ENCODE peak calls at places on chromosome 11, in ten cellular contexts. H, Z, T, X, D, Q, I, R, E and N are unnamed samples.
A peak's percentile ranks its signal among the peaks of the same experiment; 100 is the strongest.

GRCh38 chr11:66600219-66600923 is 7.4 kb downstream of the CCS start:
- ATAC-seq in T (no peak), E (peak; percentile 2), I (no peak), X (no peak), R (no peak), D (no peak), Q (no peak), Z (peak; percentile 71), H (no peak), N (no peak)

GRCh38 chr11:16404781-16405180 is 48.4 kb upstream of the SOX6 start:
- ATAC-seq in T (no peak), H (no peak), Q (no peak), X (no peak), D (no peak), E (no peak), I (no peak), Z (no peak), R (no peak), N (no peak)

GRCh38 chr11:106101797-106102196 is 24.3 kb downstream of the AASDHPPT start:
- ATAC-seq in T (no peak), E (no peak), Z (no peak), D (no peak), I (no peak), R (no peak), X (no peak), Q (no peak), H (no peak), N (no peak)

GRCh38 chr11:42338056-42338455 is 878.6 kb upstream of the LRRC4C start:
- ATAC-seq in H (no peak), X (no peak), E (no peak), Q (no peak), I (no peak), D (no peak), R (no peak), T (no peak), Z (no peak), N (no peak)

GRCh38 chr11:86161373-86162255 is 82.9 kb upstream of the EED start:
- ATAC-seq in R (no peak), H (no peak), Z (peak; percentile 44), T (no peak), D (no peak), X (no peak), I (peak; percentile 23), E (peak; percentile 31), Q (no peak), N (no peak)

GRCh38 chr11:86237267-86237804 is 7.2 kb upstream of the EED start:
- ATAC-seq in R (no peak), I (no peak), T (no peak), X (no peak), E (no peak), Z (no peak), H (no peak), Q (no peak), D (no peak), N (no peak)

GRCh38 chr11:111283945-111284481 is 14.3 kb upstream of the POU2AF3 start:
- ATAC-seq in R (no peak), E (no peak), H (no peak), Z (peak; percentile 66), X (no peak), Q (no peak), I (peak; percentile 73), D (no peak), T (no peak), N (peak; percentile 7)

GRCh38 chr11:122022646-122023045 is 93.4 kb downstream of the BLID start:
- ATAC-seq in I (no peak), R (no peak), Q (no peak), X (no peak), T (no peak), Z (no peak), H (no peak), E (no peak), D (no peak), N (no peak)

GRCh38 chr11:16817321-16817720 is 78.9 kb downstream of the C11orf58 start:
- ATAC-seq in T (no peak), Q (no peak), X (no peak), E (no peak), I (no peak), H (no peak), Z (peak; percentile 8), D (no peak), R (no peak), N (no peak)

GRCh38 chr11:76770642-76771445 is 12.3 kb upstream of the TSKU start:
- ATAC-seq in R (no peak), X (no peak), E (peak; percentile 60), Q (no peak), I (peak; percentile 22), H (peak; percentile 64), T (peak; percentile 34), D (peak; percentile 18), Z (peak; percentile 62), N (peak; percentile 83)

GRCh38 chr11:11383995-11384394 is 30.9 kb upstream of the CSNK2A3 start:
- ATAC-seq in T (no peak), Q (no peak), E (peak; percentile 66), X (no peak), D (no peak), R (no peak), Z (no peak), I (no peak), H (no peak), N (no peak)

GRCh38 chr11:75760710-75761493 is 7.7 kb upstream of the DGAT2 start:
- ATAC-seq in R (no peak), E (no peak), Z (no peak), T (peak; percentile 23), D (no peak), H (no peak), I (no peak), Q (no peak), X (no peak), N (peak; percentile 73)

GRCh38 chr11:128572965-128573364 is 14.4 kb downstream of the ETS1 start:
- ATAC-seq in Z (no peak), E (no peak), Q (no peak), X (no peak), H (peak; percentile 43), R (no peak), T (no peak), I (no peak), D (no peak), N (no peak)